ENCODE peak calls at places on chromosome 20, in ten cellular contexts. J is lung; T is effector memory CD4-positive, alpha-beta T cell; R is adrenal gland; I is aorta; Y is neural progenitor cell; A is CD8-positive, alpha-beta memory T cell; E is sigmoid colon; S is SK-N-SH; U is Peyer's patch. H is an unnamed sample. For H3K4me1, the result is how much of the 10 kb centered on the place peaks cover.

GRCh38 chr20:15419856-15420255 is 1082.4 kb upstream of the FLRT3 start:
- DNase-seq in U (no peak), T (no peak), Y (no peak), R (no peak), I (no peak), A (no peak), E (no peak), S (no peak), J (no peak), H (no peak)

GRCh38 chr20:35618372-35619131 is 2.9 kb downstream of the SPAG4 start:
- DNase-seq in I (peak), E (peak), A (peak), Y (peak), T (no peak), J (no peak), S (peak), R (peak), U (peak), H (no peak)

GRCh38 chr20:20367681-20368413 is at the start of gene INSM1:
- DNase-seq in T (no peak), Y (peak), R (no peak), E (no peak), A (no peak), S (peak), I (no peak), J (no peak), U (no peak), H (no peak)

GRCh38 chr20:50163570-50164317 is 10.2 kb upstream of the PEDS1 start:
- DNase-seq in A (no peak), I (no peak), J (no peak), R (no peak), U (no peak), E (peak), Y (no peak), S (no peak), T (no peak), H (no peak)

GRCh38 chr20:44475694-44476560 is at the start of gene TTPAL:
- DNase-seq in U (peak), A (peak), E (peak), Y (peak), R (peak), T (peak), S (peak), I (peak), J (peak), H (peak)

GRCh38 chr20:9758752-9759151 is 80.1 kb downstream of the PAK5 start:
- DNase-seq in T (no peak), R (no peak), S (no peak), U (no peak), J (no peak), Y (peak), A (no peak), I (no peak), E (no peak), H (no peak)

GRCh38 chr20:51958636-51959542 is 156.6 kb upstream of the SALL4 start:
- DNase-seq in A (no peak), R (no peak), U (no peak), J (no peak), I (no peak), E (no peak), S (no peak), Y (peak), T (no peak), H (no peak)

GRCh38 chr20:44034451-44034850 is 119.8 kb downstream of the TOX2 start:
- DNase-seq in J (no peak), E (no peak), A (no peak), S (no peak), U (no peak), Y (no peak), T (no peak), I (no peak), R (no peak), H (no peak)

GRCh38 chr20:3749689-3750639 is 17.5 kb downstream of the HSPA12B start:
- DNase-seq in J (no peak), R (no peak), U (no peak), S (peak), T (no peak), I (no peak), E (peak), A (no peak), Y (peak), H (no peak)

DNA sequence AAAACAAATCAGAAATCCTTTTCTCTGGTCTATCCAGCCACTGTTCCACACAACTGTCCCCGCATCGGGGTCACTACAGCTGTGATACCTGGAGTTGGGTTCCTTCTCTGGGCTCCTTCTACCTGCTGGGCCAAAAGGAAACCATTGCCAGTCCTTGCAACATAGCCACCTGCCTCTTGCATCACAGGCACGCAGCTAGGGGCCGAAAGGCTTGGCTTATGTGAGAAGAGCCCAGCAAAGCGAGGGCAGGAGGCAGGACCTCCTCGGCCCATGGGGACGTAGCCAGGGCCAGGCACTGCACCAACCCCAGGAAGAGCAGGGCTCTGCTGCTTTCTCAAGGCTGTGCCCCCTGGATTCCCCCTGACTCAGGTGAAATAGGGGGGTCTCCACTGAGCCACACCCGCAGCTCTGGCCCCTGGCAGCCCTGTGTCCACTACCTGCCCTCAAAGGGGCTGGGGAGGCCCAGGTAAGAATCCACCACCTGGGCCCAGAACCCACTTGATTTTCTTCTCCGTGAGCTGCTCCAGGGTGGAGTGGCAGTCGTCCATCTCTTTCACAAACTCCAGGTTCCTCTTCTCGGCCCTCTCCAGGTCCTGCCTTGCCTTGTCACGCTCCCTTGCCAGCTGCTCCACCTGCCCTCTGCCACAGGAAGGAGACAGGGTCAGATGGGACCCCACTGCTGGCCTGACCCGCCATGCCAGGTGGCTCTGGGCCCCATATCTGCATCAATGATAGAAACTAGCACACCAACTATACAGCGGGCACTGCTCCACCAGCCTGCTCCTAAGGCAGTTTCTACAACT is 88.9 kb downstream of the GINS1 start:
- DNase-seq in T (no peak), U (no peak), R (no peak), J (no peak), A (no peak), I (peak), E (no peak), S (no peak), Y (no peak), H (no peak)
- H3K4me1 ChIP-seq in T (under half), U (under half), R (under half), J (under half), A (under half), I (under half), E (under half), S (under half), Y (under half), H (under half)

DNA sequence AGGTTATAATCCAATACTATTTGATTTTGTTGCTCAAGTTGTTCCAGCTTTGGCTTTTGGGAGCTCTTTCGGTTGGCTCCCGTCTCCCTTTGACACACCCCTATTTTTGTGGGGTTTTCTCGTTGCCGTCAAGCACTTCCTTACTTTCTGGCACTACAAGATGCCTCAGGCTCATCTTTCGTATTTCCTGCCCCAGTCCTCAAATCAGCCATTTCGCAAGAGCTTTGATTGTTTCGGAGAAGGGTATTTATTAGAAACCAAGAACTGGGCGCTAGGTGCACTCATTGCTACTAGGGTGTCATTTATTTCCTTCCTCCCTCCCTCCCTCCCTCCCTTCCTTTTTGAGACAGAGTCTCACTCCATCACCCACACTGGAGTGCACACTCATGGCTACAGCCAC is 13.3 kb upstream of the SOX12 start:
- DNase-seq in I (no peak), A (no peak), R (no peak), S (no peak), U (no peak), J (no peak), T (no peak), Y (no peak), E (no peak), H (no peak)
- H3K4me1 ChIP-seq in I (under half), A (under half), R (under half), S (under half), U (under half), J (under half), T (under half), Y (under half), E (under half), H (under half)

GRCh38 chr20:33819456-33819855 is 8.3 kb downstream of the CHMP4B start:
- DNase-seq in T (no peak), U (no peak), R (no peak), I (no peak), S (no peak), J (no peak), A (no peak), E (no peak), Y (no peak), H (no peak)
- H3K4me1 ChIP-seq in T (under half), U (under half), R (under half), I (under half), S (under half), J (under half), A (under half), E (under half), Y (under half), H (under half)

GRCh38 chr20:31685853-31686641 is 36.6 kb downstream of the BCL2L1 start:
- DNase-seq in S (no peak), R (no peak), J (no peak), Y (no peak), I (no peak), E (no peak), A (no peak), U (no peak), T (no peak), H (no peak)
- H3K4me1 ChIP-seq in S (under half), R (under half), J (under half), Y (under half), I (under half), E (under half), A (half or more), U (under half), T (under half), H (under half)

GRCh38 chr20:23178806-23179205 is 92.7 kb upstream of the CD93 start:
- DNase-seq in Y (no peak), E (no peak), R (peak), A (no peak), J (no peak), S (no peak), U (no peak), I (no peak), T (no peak), H (no peak)

GRCh38 chr20:23174821-23175220 is 88.7 kb upstream of the CD93 start:
- DNase-seq in R (no peak), T (no peak), A (no peak), U (no peak), J (no peak), I (no peak), S (no peak), Y (no peak), E (no peak), H (no peak)

GRCh38 chr20:23180451-23180921 is 94.4 kb upstream of the CD93 start:
- DNase-seq in T (no peak), A (no peak), E (no peak), I (no peak), U (no peak), R (peak), S (no peak), Y (no peak), J (no peak), H (peak)

DNA sequence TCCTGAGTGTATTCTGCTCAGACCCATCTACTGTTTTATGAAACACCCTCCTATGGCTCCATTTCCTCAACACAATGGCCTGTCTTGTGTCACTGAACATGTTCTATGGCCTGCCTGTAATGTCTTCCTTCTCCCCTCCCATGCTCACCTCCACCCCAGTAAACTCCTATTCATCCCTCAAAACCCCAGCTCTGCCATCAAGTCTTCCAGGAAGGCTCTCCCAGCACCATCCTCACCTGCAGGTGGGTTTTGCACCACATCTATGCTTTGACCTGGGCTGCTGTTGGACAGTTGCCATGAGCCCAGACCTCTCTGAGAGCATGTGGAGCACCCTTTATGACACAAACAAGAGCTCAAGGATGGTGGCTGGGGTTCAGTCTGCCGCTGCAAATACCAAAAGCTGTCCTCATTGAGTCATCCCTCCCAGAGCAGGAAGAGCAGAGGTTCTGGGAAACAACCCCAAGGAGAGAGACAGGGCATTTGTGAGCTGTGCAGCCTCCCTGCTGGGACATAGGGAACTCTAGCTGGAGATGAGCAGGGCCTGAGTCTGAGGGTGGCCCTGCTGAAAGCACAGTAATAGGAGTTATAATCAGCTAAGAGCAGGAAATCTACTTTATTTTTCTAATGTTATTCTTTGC is 93.8 kb upstream of the CD93 start:
- DNase-seq in Y (no peak), U (no peak), A (no peak), R (no peak), E (no peak), J (no peak), I (no peak), S (no peak), T (no peak), H (no peak)
- H3K4me1 ChIP-seq in Y (under half), U (under half), A (under half), R (under half), E (under half), J (under half), I (under half), S (under half), T (under half), H (under half)

DNA sequence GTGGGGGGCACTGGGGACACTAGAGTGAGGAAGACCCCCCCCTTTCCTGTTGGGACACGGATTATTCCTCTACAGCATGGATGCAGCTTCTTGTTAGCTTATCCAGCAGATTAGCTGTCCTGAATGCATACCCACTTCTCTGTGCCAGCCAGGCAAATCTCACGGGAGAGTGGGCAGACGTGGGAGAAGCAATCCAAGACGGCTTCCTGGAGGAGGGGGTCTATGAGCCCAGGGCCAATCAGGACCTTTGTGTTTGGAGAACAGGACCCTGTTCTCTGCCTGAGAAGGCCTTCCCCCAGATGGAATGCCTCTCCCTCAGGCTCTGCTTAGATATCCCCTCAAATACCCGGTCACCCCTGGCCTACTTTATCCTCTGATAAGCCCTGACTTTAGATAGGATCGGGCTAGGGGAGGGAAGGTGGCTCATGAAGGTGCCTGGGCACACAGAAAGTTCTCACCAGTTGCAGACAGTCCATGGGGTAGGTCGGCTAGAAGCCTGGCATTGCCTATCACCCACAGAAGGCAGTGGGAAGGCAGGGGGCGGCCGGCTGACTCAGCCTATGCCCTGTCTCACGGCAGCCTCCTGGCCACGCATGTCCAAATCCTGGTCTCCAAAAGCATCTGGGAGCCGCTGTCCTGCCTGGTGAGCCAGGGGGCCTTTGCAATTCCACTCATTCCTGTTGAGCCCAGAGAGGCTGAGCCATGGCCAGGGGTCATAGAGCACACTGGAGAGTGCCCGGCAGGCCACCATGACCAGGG is 34.7 kb downstream of the SUN5 start:
- DNase-seq in A (peak), R (no peak), I (no peak), Y (no peak), J (no peak), S (no peak), U (peak), T (no peak), E (peak), H (peak)
- H3K4me1 ChIP-seq in A (half or more), R (under half), I (under half), Y (under half), J (under half), S (under half), U (under half), T (half or more), E (under half), H (under half)

DNA sequence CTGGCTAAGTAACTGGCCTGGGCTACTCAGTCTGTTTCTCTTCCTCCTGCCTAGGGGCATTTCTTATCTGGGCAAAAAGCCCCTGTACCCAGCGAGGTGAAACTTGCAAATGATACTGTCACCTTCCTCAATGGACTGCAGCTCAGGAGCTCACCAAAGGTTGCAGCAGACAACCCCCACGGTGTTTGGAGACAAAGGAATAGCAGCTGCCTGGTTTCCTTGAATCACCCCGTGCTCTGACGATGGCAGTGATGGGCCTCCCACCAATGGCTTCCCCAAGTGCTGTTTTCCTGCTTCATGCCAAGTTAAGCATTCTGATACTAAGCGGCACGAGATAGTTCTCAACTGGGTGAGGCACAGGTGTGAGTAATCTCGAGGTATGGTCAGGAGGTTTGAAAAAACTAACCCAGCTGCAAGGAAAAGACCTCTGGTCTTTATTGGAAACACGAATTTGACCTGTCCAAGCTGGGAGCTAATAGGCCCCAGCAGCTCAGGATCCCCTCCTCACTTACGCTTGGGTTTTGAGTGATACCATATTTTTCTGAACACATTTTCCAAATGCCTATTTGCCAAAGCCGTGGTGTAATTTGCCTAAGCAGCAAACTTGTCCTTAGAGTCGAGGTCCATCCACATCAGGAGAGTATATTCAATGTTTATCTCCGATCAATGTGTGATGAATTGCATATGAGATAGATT is 128.1 kb downstream of the BCAS1 start:
- DNase-seq in U (no peak), J (no peak), R (no peak), Y (peak), E (no peak), I (no peak), S (no peak), A (no peak), T (no peak), H (no peak)
- H3K4me1 ChIP-seq in U (under half), J (under half), R (under half), Y (under half), E (under half), I (under half), S (under half), A (under half), T (under half), H (under half)

GRCh38 chr20:835220-836045 is 1.9 kb downstream of the FAM110A start:
- DNase-seq in Y (no peak), T (no peak), R (peak), U (no peak), E (no peak), S (no peak), A (no peak), I (no peak), J (no peak), H (no peak)
- H3K4me1 ChIP-seq in Y (under half), T (under half), R (under half), U (under half), E (under half), S (under half), A (under half), I (under half), J (under half), H (under half)

H was measured in SJSA1.